ENCODE peak calls at places on chromosomes 5 and 9, in four cellular contexts. S, V, Y and F are unnamed samples.

GRCh38 chr9:78296893-78297671 is at the start of gene PSAT1:
- DNase-seq in S (peak), V (peak), Y (peak), F (peak)

GRCh38 chr5:75461679-75462078 is 49.8 kb downstream of the CERT1 start:
- DNase-seq in S (no peak), V (no peak), Y (no peak), F (no peak)

GRCh38 chr5:1895771-1896420 is 13.2 kb upstream of the IRX4 start:
- DNase-seq in S (peak), V (no peak), Y (no peak), F (no peak)

GRCh38 chr9:117278656-117279055 is 136.2 kb downstream of the ASTN2 start:
- DNase-seq in S (peak), V (no peak), Y (no peak), F (no peak)

GRCh38 chr9:34546834-34547827 is 24.3 kb upstream of the ENHO start:
- DNase-seq in S (peak), V (peak), Y (peak), F (peak)

GRCh38 chr5:57176350-57176857 is 2.5 kb downstream of the GPBP1 start:
- DNase-seq in S (no peak), V (no peak), Y (no peak), F (peak)

GRCh38 chr5:137866541-137867388 is 895 bp upstream of the MYOT start:
- DNase-seq in S (no peak), V (no peak), Y (no peak), F (no peak)

GRCh38 chr5:135729582-135729879 is 104.9 kb upstream of the SLC25A48 start:
- DNase-seq in S (no peak), V (no peak), Y (no peak), F (no peak)

GRCh38 chr5:107483625-107484024 is 187.1 kb downstream of the EFNA5 start:
- DNase-seq in S (no peak), V (no peak), Y (no peak), F (no peak)

GRCh38 chr5:45521067-45521466 is 175.1 kb downstream of the HCN1 start:
- DNase-seq in S (peak), V (no peak), Y (peak), F (peak)

GRCh38 chr5:114101153-114101552 is 260.7 kb upstream of the KCNN2 start:
- DNase-seq in S (peak), V (no peak), Y (peak), F (peak)

GRCh38 chr9:14417230-14417629 is 103.3 kb upstream of the NFIB start:
- DNase-seq in S (no peak), V (no peak), Y (no peak), F (no peak)

GRCh38 chr9:112810696-112811490 is 60.3 kb downstream of the SNX30 start:
- DNase-seq in S (no peak), V (no peak), Y (no peak), F (no peak)

GRCh38 chr9:135605238-135605781 is 34.0 kb downstream of the GLT6D1 start:
- DNase-seq in S (peak), V (no peak), Y (no peak), F (no peak)

GRCh38 chr5:2158767-2159166 is 276.0 kb upstream of the IRX4 start:
- DNase-seq in S (no peak), V (no peak), Y (no peak), F (no peak)

GRCh38 chr9:137297966-137298365 is 4.1 kb downstream of the NRARP start:
- DNase-seq in S (no peak), V (no peak), Y (no peak), F (no peak)

GRCh38 chr5:124148574-124148973 is 597.9 kb downstream of the ZNF608 start:
- DNase-seq in S (no peak), V (no peak), Y (no peak), F (no peak)

GRCh38 chr5:10977011-10977410 is 216.0 kb upstream of the DAP start:
- DNase-seq in S (no peak), V (no peak), Y (no peak), F (no peak)

GRCh38 chr9:99451121-99451606 is 229.1 kb downstream of the SEC61B start:
- DNase-seq in S (peak), V (no peak), Y (no peak), F (no peak)

GRCh38 chr9:121728916-121729315 is 77.5 kb downstream of the DAB2IP start:
- DNase-seq in S (no peak), V (no peak), Y (no peak), F (no peak)

GRCh38 chr5:68381909-68382308 is 166.4 kb downstream of the PIK3R1 start:
- DNase-seq in S (no peak), V (no peak), Y (no peak), F (no peak)

GRCh38 chr9:124282442-124283231 is 24.9 kb downstream of the NEK6 start:
- DNase-seq in S (no peak), V (peak), Y (no peak), F (no peak)

GRCh38 chr9:7358876-7359275 is 440.7 kb downstream of the DMAC1 start:
- DNase-seq in S (no peak), V (no peak), Y (no peak), F (no peak)

GRCh38 chr5:31021181-31021624 is 172.3 kb upstream of the CDH6 start:
- DNase-seq in S (no peak), V (no peak), Y (no peak), F (no peak)

GRCh38 chr5:45295231-45295630 is 400.9 kb downstream of the HCN1 start:
- DNase-seq in S (no peak), V (no peak), Y (no peak), F (no peak)

GRCh38 chr5:98975682-98976407 is 47.0 kb upstream of the CHD1 start:
- DNase-seq in S (no peak), V (no peak), Y (no peak), F (no peak)

GRCh38 chr5:149517461-149518122 is 33.6 kb downstream of the CSNK1A1 start:
- DNase-seq in S (no peak), V (no peak), Y (no peak), F (no peak)

GRCh38 chr5:2375796-2376195 is 375.7 kb downstream of the IRX2 start:
- DNase-seq in S (no peak), V (no peak), Y (no peak), F (no peak)

GRCh38 chr9:124001865-124002525 is 9.6 kb upstream of the LHX2 start:
- DNase-seq in S (no peak), V (no peak), Y (no peak), F (no peak)

GRCh38 chr5:103208460-103208859 is 50.1 kb upstream of the MACIR start:
- DNase-seq in S (no peak), V (no peak), Y (no peak), F (no peak)

GRCh38 chr5:142598338-142598700 is 87.6 kb downstream of the FGF1 start:
- DNase-seq in S (no peak), V (no peak), Y (no peak), F (no peak)

GRCh38 chr9:129412814-129413536 is 207.9 kb downstream of the C9orf50 start:
- DNase-seq in S (peak), V (peak), Y (peak), F (peak)

GRCh38 chr5:173290477-173291131 is 37.6 kb downstream of the STC2 start:
- DNase-seq in S (peak), V (no peak), Y (no peak), F (no peak)

GRCh38 chr5:179755022-179755421 is 22.4 kb downstream of the MAML1 start:
- DNase-seq in S (no peak), V (no peak), Y (no peak), F (no peak)

GRCh38 chr5:92424785-92425426 is 1041.8 kb upstream of the ARRDC3 start:
- DNase-seq in S (no peak), V (no peak), Y (no peak), F (no peak)

GRCh38 chr9:546797-547223 is 294.7 kb upstream of the DMRT1 start:
- DNase-seq in S (no peak), V (no peak), Y (no peak), F (no peak)

GRCh38 chr9:133103183-133103986 is 17.7 kb downstream of the RALGDS start:
- DNase-seq in S (peak), V (peak), Y (peak), F (no peak)

GRCh38 chr5:170638454-170639220 is 134.8 kb downstream of the KCNIP1 start:
- DNase-seq in S (peak), V (peak), Y (peak), F (no peak)

GRCh38 chr9:133506653-133507038 is 18.1 kb downstream of the MYMK start:
- DNase-seq in S (no peak), V (peak), Y (no peak), F (peak)

GRCh38 chr9:114417511-114417910 is 29.7 kb upstream of the AKNA start:
- DNase-seq in S (no peak), V (no peak), Y (no peak), F (peak)

GRCh38 chr5:177024559-177024958 is 2.1 kb downstream of the ZNF346 start:
- DNase-seq in S (no peak), V (no peak), Y (no peak), F (no peak)

GRCh38 chr5:177025139-177025538 is 2.6 kb downstream of the ZNF346 start:
- DNase-seq in S (no peak), V (no peak), Y (no peak), F (no peak)

GRCh38 chr5:177020033-177020432 is 2.5 kb upstream of the ZNF346 start:
- DNase-seq in S (no peak), V (no peak), Y (no peak), F (no peak)

GRCh38 chr5:177023247-177023703 is 779 bp downstream of the ZNF346 start:
- DNase-seq in S (no peak), V (no peak), Y (peak), F (no peak)

DNA sequence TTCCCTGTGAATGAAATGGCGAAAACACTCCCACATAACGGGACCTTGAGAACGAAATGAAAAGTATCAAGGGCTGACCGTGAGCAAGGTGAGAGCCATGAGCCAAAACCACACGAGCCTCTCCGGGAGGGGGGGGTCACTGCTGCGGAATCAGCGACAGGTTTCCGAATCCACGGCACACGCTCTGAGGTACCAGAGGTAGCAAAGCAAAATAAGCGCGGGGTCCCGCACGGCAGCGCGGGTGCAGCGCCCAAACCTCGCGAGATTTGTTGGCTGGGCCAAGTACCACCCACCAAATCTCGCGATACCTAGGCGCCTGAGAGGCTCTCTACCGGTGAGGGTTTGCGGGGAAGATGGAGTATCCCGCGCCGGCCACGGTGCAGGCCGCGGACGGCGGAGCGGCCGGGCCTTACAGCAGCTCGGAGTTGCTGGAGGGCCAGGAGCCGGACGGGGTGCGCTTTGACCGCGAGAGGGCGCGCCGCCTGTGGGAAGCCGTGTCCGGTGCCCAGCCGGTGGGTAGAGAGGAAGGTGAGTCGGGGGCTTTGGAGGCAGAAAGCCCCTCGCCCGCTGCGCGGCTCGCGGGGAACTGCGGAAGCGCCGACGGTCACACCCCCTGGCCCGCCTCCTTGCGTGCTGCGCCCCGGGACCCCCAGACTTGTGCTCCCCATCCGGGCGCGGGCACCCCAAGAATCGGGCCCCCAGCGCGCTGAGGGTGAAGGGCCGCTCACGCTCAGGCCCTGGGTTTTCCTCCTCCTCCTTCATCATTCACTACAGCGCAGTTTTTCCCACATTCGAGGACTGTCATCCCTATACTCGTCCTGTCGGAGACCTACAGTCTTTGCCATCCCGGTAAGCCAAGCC is at the start of gene ZNF346:
- DNase-seq in S (peak), V (peak), Y (peak), F (peak)
- TF ChIP-seq CTCF in S (peak), V (peak), Y (no peak), F (peak)

GRCh38 chr9:89356782-89357181 is 38.5 kb downstream of the SECISBP2 start:
- DNase-seq in S (no peak), V (no peak), Y (no peak), F (no peak)
- TF ChIP-seq CTCF in S (no peak), V (no peak), Y (no peak), F (no peak)

DNA sequence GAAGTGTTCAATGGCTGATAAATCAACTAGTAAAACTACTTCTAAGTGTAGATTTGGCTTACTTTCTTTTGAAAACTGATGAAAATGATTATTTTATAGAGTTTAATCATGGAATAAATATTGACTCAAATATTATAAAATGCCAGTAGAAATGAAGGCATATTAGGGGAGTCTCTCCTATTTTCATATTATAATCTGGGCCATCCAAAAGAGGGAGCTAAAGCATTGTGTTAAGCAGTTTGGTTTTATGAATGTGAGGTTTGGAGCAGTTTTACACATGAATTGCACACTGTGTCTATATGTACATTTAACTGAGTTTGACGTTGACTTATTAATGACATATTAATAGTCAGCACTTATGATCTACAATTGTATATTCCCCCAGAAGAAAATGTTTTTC is 17.4 kb downstream of the CDH9 start:
- DNase-seq in S (no peak), V (no peak), Y (no peak), F (peak)
- TF ChIP-seq CTCF in S (peak), V (peak), Y (no peak), F (peak)

GRCh38 chr9:72718503-72718902 is 197.1 kb downstream of the TMC1 start:
- DNase-seq in S (no peak), V (no peak), Y (peak), F (no peak)
- TF ChIP-seq CTCF in S (no peak), V (no peak), Y (no peak), F (no peak)

DNA sequence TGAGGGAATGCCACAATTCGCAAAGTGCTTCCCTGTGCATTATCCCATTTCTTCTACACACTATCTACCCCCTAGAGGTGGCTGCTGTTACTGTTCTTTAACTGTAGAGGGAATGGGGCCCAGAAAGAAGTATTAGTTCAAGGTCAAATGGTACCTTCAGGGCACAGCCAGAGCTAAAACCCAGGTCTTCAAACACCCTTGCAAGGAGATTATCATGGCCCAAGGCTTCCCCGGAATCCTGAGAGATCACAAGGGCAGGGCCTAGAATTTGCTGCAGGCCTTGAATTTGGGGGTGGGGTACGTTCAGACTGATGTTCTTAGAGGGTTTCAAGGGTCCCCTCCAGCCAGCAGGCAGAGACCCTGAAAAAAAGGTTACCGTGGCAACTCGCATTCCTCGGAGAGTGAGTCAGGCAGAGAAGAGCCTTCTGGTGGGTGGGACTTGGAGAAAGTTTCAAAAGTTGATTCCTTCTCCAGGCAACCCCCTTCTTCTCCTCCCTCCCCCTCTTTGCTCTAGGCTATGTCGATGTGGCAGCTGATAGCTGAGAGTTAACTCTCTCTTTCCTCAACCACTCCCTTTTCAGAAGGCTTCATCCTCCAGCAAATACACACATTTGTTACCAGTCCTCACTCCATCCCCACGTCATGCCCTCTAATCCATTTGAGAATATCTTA is 1.9 kb downstream of the SPARC start:
- DNase-seq in S (no peak), V (peak), Y (no peak), F (peak)
- TF ChIP-seq CTCF in S (peak), V (no peak), Y (no peak), F (peak)

GRCh38 chr9:20552874-20553624 is 69.2 kb downstream of the MLLT3 start:
- DNase-seq in S (no peak), V (no peak), Y (peak), F (no peak)
- TF ChIP-seq CTCF in S (peak), V (peak), Y (peak), F (no peak)

GRCh38 chr9:80605129-80605528 is 1033.4 kb downstream of the TLE4 start:
- DNase-seq in S (no peak), V (no peak), Y (no peak), F (peak)
- TF ChIP-seq CTCF in S (peak), V (peak), Y (no peak), F (peak)

GRCh38 chr5:129096382-129096991 is 1.9 kb downstream of the ISOC1 start:
- DNase-seq in S (no peak), V (no peak), Y (no peak), F (no peak)
- TF ChIP-seq CTCF in S (peak), V (no peak), Y (no peak), F (no peak)

GRCh38 chr9:127876764-127877562 is 512 bp downstream of the AK1 start:
- DNase-seq in S (no peak), V (peak), Y (no peak), F (no peak)

GRCh38 chr9:127875306-127875966 is 2.0 kb downstream of the AK1 start:
- DNase-seq in S (no peak), V (no peak), Y (no peak), F (peak)

GRCh38 chr9:127874301-127875216 is 2.9 kb downstream of the AK1 start:
- DNase-seq in S (no peak), V (no peak), Y (no peak), F (no peak)

GRCh38 chr9:127877566-127877998 is at the start of gene AK1:
- DNase-seq in S (peak), V (peak), Y (no peak), F (no peak)

DNA sequence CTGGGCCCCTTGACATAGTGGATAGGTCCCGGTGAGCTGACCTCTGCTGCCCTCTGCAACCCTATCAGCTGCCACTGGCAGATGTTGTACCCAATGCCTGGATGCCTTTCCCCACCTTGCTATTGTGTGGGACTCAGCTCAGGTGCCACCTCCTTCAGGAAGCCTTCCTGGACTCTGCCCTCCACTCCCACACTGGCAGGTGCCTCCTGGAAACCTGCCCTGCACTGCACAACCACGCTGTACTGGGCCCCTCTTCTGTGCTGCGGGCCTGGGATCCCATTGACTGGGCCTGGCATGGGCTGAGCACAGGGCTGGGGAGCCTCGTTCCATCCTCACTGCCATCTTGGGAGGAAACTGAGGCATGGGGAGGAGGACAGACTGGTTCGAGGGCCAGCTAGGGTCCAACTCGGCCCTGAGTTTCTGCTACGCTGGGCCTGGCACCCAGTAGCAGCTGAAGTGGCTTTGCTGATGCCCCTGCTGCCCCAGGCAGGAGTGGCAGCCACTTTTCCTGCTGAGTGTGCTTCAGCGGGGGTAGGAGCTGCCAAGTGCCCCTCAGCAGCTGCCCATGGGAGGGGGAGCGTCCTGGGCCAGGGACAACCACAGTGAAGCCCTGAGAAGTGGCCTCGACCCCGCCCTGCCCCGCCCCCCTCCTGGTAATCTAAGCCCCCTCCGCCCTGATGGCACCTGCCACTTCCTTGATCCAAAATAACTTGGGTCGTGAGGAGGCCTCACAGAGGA is 1.3 kb downstream of the AK1 start:
- DNase-seq in S (no peak), V (no peak), Y (no peak), F (no peak)
- TF ChIP-seq CTCF in S (no peak), V (peak), Y (no peak), F (no peak)